ENCODE peak calls at places on chromosomes 2 and 18, in five cellular contexts. A, B, D, T and I are unnamed samples.

GRCh38 chr2:86301010-86301409 is 36.4 kb downstream of the REEP1 start:
- DNase-seq in T (no peak), D (no peak), B (no peak), A (no peak), I (no peak)

GRCh38 chr2:238921681-238922319 is 73.9 kb downstream of the TWIST2 start:
- DNase-seq in D (no peak), A (no peak), B (no peak), T (no peak), I (no peak)

GRCh38 chr2:21362101-21362500 is 238.3 kb downstream of the TDRD15 start:
- DNase-seq in A (no peak), B (no peak), D (no peak), T (no peak), I (no peak)

GRCh38 chr2:241768251-241768711 is 8.3 kb upstream of the GAL3ST2 start:
- DNase-seq in B (no peak), A (no peak), T (no peak), D (no peak), I (no peak)

GRCh38 chr2:218026676-218027425 is 24.1 kb upstream of the TNS1 start:
- DNase-seq in A (no peak), D (no peak), T (no peak), B (no peak), I (no peak)

GRCh38 chr2:136072616-136073015 is 45.3 kb downstream of the CXCR4 start:
- DNase-seq in D (no peak), A (no peak), T (no peak), B (no peak), I (no peak)

GRCh38 chr18:12990662-12990976 is 543 bp upstream of the CEP192 start:
- DNase-seq in D (no peak), B (peak; percentile 75), T (no peak), A (no peak), I (no peak)

GRCh38 chr2:61419129-61419528 is 51.8 kb downstream of the USP34 start:
- DNase-seq in A (no peak), D (no peak), T (no peak), B (no peak), I (no peak)

GRCh38 chr2:119888673-119889072 is 124.2 kb upstream of the EPB41L5 start:
- DNase-seq in D (peak; percentile 63), B (no peak), T (peak; percentile 42), A (no peak), I (no peak)

GRCh38 chr2:72515696-72516095 is 310.1 kb downstream of the EXOC6B start:
- DNase-seq in D (no peak), B (no peak), T (no peak), A (no peak), I (peak; percentile 56)

GRCh38 chr2:100470898-100471514 is 724 bp downstream of the NMS start:
- DNase-seq in A (peak; percentile 78), B (peak; percentile 79), T (no peak), D (no peak), I (peak; percentile 76)

GRCh38 chr2:218698885-218699284 is 11.8 kb upstream of the TTLL4 start:
- DNase-seq in T (no peak), D (no peak), A (no peak), B (no peak), I (no peak)

GRCh38 chr2:1605659-1606400 is 138.5 kb downstream of the PXDN start:
- DNase-seq in B (peak; percentile 86), A (no peak), T (peak; percentile 84), D (no peak), I (no peak)

GRCh38 chr18:74632856-74633255 is 35.2 kb downstream of the ZNF407 start:
- DNase-seq in T (no peak), B (no peak), A (no peak), D (no peak), I (no peak)

GRCh38 chr2:178536037-178536436 is 55.8 kb downstream of the PLEKHA3 start:
- DNase-seq in B (no peak), D (no peak), T (no peak), A (no peak), I (no peak)

GRCh38 chr18:75003089-75003488 is 205.8 kb downstream of the PTGR3 start:
- DNase-seq in D (no peak), B (no peak), T (no peak), A (no peak), I (no peak)

GRCh38 chr2:206225435-206226232 is 48.8 kb upstream of the ZDBF2 start:
- DNase-seq in A (no peak), T (no peak), B (no peak), D (no peak), I (no peak)

GRCh38 chr2:187054501-187055319 is 205.7 kb upstream of the ZSWIM2 start:
- DNase-seq in T (no peak), A (no peak), B (peak; percentile 47), D (no peak), I (no peak)

GRCh38 chr2:45614871-45615270 is 3.8 kb upstream of the SRBD1 start:
- DNase-seq in D (no peak), B (no peak), T (no peak), A (no peak), I (no peak)